ENCODE peak calls at places on chromosomes 2 and 18, in six cellular contexts. Z is stimulated activated CD4-positive, alpha-beta T cell treated with anti-CD3 and anti-CD28 coated beads, Interleukin-1b, Interleukin-23, amount 100 ng/mL, for 24 hours; D is substantia nigra; V is mucosa of descending colon; A is NCI-H2107; G is naive thymus-derived CD4-positive, alpha-beta T cell. Y is an unnamed sample.

GRCh38 chr2:10413488-10413887 is 34.6 kb downstream of the ODC1 start:
- DNase-seq in Z (no peak), D (no peak), V (no peak), A (no peak), G (no peak), Y (no peak)

GRCh38 chr18:10397004-10397403 is 57.4 kb upstream of the APCDD1 start:
- DNase-seq in Z (no peak), D (no peak), V (no peak), A (no peak), G (no peak), Y (no peak)

GRCh38 chr2:221649045-221649444 is 76.9 kb upstream of the EPHA4 start:
- DNase-seq in Z (no peak), D (no peak), V (peak; percentile 6), A (peak; percentile 6), G (no peak), Y (peak; percentile 66)

GRCh38 chr2:163319006-163319405 is 416.8 kb downstream of the FIGN start:
- DNase-seq in Z (no peak), D (no peak), V (no peak), A (no peak), G (no peak), Y (peak; percentile 45)

GRCh38 chr2:11430729-11431128 is 35.2 kb downstream of the E2F6 start:
- DNase-seq in Z (no peak), D (no peak), V (peak; percentile 38), A (no peak), G (no peak), Y (no peak)

GRCh38 chr2:41867553-41867952 is 180.3 kb upstream of the PKDCC start:
- DNase-seq in Z (no peak), D (no peak), V (no peak), A (no peak), G (no peak), Y (no peak)

GRCh38 chr2:72143441-72144356 is 4.0 kb downstream of the CYP26B1 start:
- DNase-seq in Z (no peak), D (no peak), V (peak; percentile 25), A (no peak), G (no peak), Y (no peak)

GRCh38 chr2:75574106-75574505 is 13.4 kb upstream of the EVA1A start:
- DNase-seq in Z (no peak), D (no peak), V (no peak), A (no peak), G (no peak), Y (no peak)

GRCh38 chr18:57142361-57142760 is 4.5 kb upstream of the BOD1L2 start:
- DNase-seq in Z (no peak), D (no peak), V (no peak), A (no peak), G (no peak), Y (no peak)

GRCh38 chr2:178579006-178579405 is 98.7 kb downstream of the PLEKHA3 start:
- DNase-seq in Z (no peak), D (no peak), V (no peak), A (no peak), G (no peak), Y (peak; percentile 46)

GRCh38 chr18:57791192-57791591 is 11.9 kb downstream of the ATP8B1 start:
- DNase-seq in Z (no peak), D (no peak), V (no peak), A (no peak), G (no peak), Y (no peak)

GRCh38 chr2:179533875-179534274 is 269.2 kb upstream of the SESTD1 start:
- DNase-seq in Z (no peak), D (no peak), V (no peak), A (no peak), G (no peak), Y (no peak)

GRCh38 chr18:10205136-10205535 is 249.3 kb upstream of the APCDD1 start:
- DNase-seq in Z (no peak), D (no peak), V (no peak), A (no peak), G (no peak), Y (peak; percentile 19)

GRCh38 chr2:226791056-226791486 is 8.5 kb downstream of the IRS1 start:
- DNase-seq in Z (no peak), D (no peak), V (no peak), A (peak; percentile 50), G (no peak), Y (peak; percentile 76)

Y was measured in astrocyte of the spinal cord.